ENCODE peak calls at places on chromosomes 12 and 14, in six cellular contexts. N is lung, L is heart left ventricle, D is aorta, V is foreskin fibroblast, Z is transverse colon. Y is an unnamed sample.

GRCh38 chr12:24015771-24016170 is 66.3 kb upstream of the SOX5 start:
- DNase-seq in N (no peak), L (no peak), D (no peak), V (no peak), Z (no peak), Y (no peak)

GRCh38 chr12:113241191-113242017 is 20.1 kb downstream of the TPCN1 start:
- DNase-seq in N (no peak), L (no peak), D (peak; percentile 81), V (peak; percentile 90), Z (peak; percentile 74), Y (no peak)

GRCh38 chr12:22408605-22409004 is 74.1 kb upstream of the ST8SIA1 start:
- DNase-seq in N (peak; percentile 77), L (no peak), D (no peak), V (no peak), Z (no peak), Y (no peak)

GRCh38 chr14:104520620-104521410 is 58.7 kb upstream of the C14orf180 start:
- DNase-seq in N (no peak), L (no peak), D (no peak), V (no peak), Z (no peak), Y (no peak)

GRCh38 chr12:57001448-57001906 is 4.9 kb downstream of the ZBTB39 start:
- DNase-seq in N (peak; percentile 74), L (peak; percentile 63), D (peak; percentile 82), V (peak; percentile 34), Z (peak; percentile 80), Y (peak; percentile 75)

GRCh38 chr12:125132698-125133400 is 67.6 kb downstream of the AACS start:
- DNase-seq in N (no peak), L (no peak), D (no peak), V (no peak), Z (no peak), Y (no peak)

GRCh38 chr14:93033983-93034670 is 81.6 kb downstream of the ITPK1 start:
- DNase-seq in N (no peak), L (no peak), D (no peak), V (no peak), Z (no peak), Y (no peak)

GRCh38 chr12:7667025-7667575 is 1.4 kb upstream of the APOBEC1 start:
- DNase-seq in N (no peak), L (no peak), D (no peak), V (no peak), Z (no peak), Y (no peak)

GRCh38 chr14:66476964-66477363 is 9.2 kb upstream of the CCDC196 start:
- DNase-seq in N (no peak), L (no peak), D (no peak), V (peak; percentile 68), Z (no peak), Y (no peak)

GRCh38 chr12:80441921-80442320 is 2.1 kb upstream of the PTPRQ start:
- DNase-seq in N (no peak), L (no peak), D (no peak), V (peak; percentile 39), Z (no peak), Y (no peak)

GRCh38 chr12:52119398-52120254 is 40.1 kb downstream of the SMIM41 start:
- DNase-seq in N (peak; percentile 54), L (peak; percentile 45), D (no peak), V (no peak), Z (peak; percentile 47), Y (peak; percentile 38)

GRCh38 chr12:118741196-118741595 is 240.1 kb upstream of the SRRM4 start:
- DNase-seq in N (no peak), L (no peak), D (no peak), V (no peak), Z (no peak), Y (no peak)

GRCh38 chr12:96981053-96981452 is 74.0 kb downstream of the NEDD1 start:
- DNase-seq in N (no peak), L (no peak), D (no peak), V (peak; percentile 58), Z (no peak), Y (no peak)

GRCh38 chr12:25959069-25959961 is 833 bp downstream of the RASSF8 start:
- DNase-seq in N (peak; percentile 46), L (peak; percentile 67), D (peak; percentile 89), V (peak; percentile 82), Z (peak; percentile 31), Y (no peak)

DNA sequence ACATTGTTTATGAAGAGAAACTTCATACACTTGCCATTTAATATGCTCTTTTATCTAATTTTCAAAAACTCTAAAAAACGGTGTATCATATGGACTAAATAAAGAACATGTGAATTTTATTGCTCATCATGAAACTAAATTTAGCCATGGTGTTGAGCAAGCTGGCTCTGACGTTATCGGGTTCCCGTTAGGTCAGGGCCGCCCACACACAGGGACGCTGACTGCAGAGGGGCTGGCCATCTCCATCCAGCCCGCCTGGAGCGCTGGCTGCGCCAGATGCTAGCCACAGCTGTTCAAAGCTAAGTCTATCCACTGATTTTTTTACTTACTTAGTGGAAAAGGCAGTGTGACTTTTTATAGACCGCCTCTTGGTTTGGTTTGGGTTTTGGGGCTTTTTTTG is 36.5 kb upstream of the DYNC1H1 start:
- DNase-seq in N (peak; percentile 68), L (peak; percentile 96), D (peak; percentile 95), V (peak; percentile 97), Z (peak; percentile 75), Y (no peak)
- H3K4me3 ChIP-seq in N (no peak overlapping the region), L (no peak overlapping the region), D (no peak overlapping the region), V (peak overlapping the region; percentile 33), Z (no peak overlapping the region), Y (no peak overlapping the region)

GRCh38 chr14:20622816-20623291 is 18.6 kb downstream of the OR6S1 start:
- DNase-seq in N (no peak), L (no peak), D (no peak), V (no peak), Z (no peak), Y (no peak)
- H3K4me3 ChIP-seq in N (no peak overlapping the region), L (no peak overlapping the region), D (no peak overlapping the region), V (no peak overlapping the region), Z (no peak overlapping the region), Y (no peak overlapping the region)

DNA sequence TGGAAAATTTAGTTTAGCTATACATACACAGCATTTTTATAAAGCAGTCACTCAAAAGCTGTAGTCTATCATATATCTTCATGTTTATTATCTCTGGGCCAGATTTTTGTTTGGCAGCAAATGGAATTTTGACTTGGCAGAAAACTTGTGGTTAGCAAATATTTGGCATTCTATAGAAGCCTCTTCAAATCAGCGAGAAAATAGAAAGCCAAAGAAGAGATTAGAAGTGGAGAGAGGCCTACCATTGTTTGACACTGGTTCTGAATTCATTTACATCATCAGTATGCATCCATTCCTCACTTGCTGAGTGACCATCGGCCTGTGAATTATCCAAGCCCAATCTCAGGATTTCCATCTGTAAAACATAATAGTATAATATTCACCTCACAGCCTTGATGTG is 1077.6 kb downstream of the GALC start:
- DNase-seq in N (no peak), L (no peak), D (no peak), V (no peak), Z (no peak), Y (no peak)
- H3K4me3 ChIP-seq in N (no peak overlapping the region), L (no peak overlapping the region), D (no peak overlapping the region), V (no peak overlapping the region), Z (no peak overlapping the region), Y (no peak overlapping the region)

DNA sequence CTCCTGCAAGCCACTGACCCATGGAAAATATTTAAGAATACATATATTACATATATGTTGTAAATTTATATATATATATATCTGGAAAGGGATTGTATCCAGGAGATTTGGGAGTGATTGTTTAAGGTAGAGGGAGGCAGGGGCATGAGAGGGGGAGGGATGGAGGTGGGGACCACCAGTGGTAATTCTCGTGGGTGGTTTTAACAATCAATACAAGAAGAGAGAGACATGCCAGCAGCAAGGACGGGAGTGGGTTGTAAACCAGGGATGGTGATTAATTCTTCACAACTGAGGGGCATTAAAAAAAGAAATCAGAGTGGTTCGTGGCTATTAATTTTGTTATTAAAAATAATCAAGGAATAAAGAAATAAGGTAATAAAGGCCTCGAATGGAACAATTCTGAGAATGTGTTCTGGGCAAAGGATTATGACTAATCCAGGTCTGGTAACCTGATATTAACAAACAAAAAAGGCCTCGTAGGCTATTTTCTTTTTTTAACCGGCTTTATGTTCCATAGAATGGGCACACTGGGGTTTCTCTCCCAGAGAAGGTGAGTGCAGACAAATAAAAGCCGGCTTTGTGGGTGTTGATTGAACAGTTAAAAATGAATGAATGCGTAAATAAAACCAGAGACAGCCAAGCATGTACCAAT is 8.3 kb upstream of the RTL1 start:
- DNase-seq in N (no peak), L (no peak), D (no peak), V (no peak), Z (no peak), Y (no peak)
- H3K4me3 ChIP-seq in N (no peak overlapping the region), L (no peak overlapping the region), D (no peak overlapping the region), V (no peak overlapping the region), Z (no peak overlapping the region), Y (no peak overlapping the region)

GRCh38 chr14:36646664-36647416 is 14.8 kb upstream of the PAX9 start:
- DNase-seq in N (no peak), L (no peak), D (peak; percentile 89), V (no peak), Z (no peak), Y (no peak)
- H3K4me3 ChIP-seq in N (peak overlapping the region; percentile 20), L (peak overlapping the region; percentile 27), D (no peak overlapping the region), V (no peak overlapping the region), Z (peak overlapping the region; percentile 42), Y (no peak overlapping the region)

DNA sequence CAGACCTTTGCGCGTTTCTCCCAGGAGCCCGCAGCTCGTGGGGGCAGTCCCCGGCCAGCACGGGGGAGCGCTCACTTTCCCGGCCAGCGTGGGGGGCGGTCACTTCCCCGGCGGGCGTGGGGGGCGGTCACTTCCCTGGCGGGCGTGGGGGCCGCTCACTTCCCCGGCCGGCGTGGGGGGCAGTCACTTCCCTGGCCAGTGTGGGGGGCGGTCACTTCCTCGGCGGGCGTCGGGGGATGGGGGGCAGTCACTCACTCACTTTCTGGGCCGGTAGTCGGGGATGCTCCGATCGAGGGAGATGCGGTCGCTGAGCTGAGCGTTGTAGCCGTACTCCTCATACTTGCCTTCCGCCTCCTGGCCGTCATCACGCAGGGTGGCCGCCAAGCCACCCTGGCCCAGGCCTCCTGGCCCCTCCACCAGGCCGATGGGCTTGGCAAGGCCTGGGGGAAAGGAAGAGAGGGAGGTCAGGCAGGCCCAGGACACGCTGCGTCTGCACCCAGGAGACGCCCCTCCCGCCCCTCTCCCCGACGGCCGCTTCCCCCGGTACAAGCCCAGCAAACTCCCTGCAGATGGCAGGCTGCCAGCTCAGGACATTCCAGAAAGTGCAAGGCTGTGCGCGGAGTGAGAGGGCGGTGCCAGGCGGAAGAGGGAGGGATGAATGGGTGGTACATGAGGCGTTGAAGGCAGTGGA is 43.3 kb downstream of the GALNT9 start:
- DNase-seq in N (peak; percentile 58), L (peak; percentile 54), D (peak; percentile 91), V (peak; percentile 26), Z (peak; percentile 49), Y (no peak)
- H3K4me3 ChIP-seq in N (no peak overlapping the region), L (peak overlapping the region; percentile 22), D (peak overlapping the region; percentile 8), V (no peak overlapping the region), Z (no peak overlapping the region), Y (no peak overlapping the region)

DNA sequence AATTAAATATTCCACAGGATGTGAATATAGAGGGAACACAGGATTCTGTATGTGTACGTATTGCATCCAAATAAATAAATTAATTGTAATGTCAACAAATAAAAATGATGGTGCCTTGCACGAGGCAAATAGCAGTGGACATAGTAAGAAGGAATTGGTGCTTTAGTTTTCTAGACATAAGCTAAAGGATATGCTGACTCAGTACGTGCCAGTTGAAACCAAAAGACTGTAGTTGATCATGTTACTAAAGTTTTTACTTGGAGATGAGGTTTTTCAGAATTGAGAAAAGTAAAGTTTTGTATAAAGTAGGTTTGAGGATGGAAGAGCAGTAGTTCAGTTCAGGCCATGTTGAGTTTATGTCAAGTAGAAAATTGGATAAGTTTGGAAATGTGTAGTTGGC is 807.2 kb downstream of the SLC16A7 start:
- DNase-seq in N (no peak), L (no peak), D (no peak), V (no peak), Z (no peak), Y (no peak)
- H3K4me3 ChIP-seq in N (no peak overlapping the region), L (no peak overlapping the region), D (no peak overlapping the region), V (no peak overlapping the region), Z (no peak overlapping the region), Y (no peak overlapping the region)

GRCh38 chr12:31118347-31118830 is 44.7 kb downstream of the DDX11 start:
- DNase-seq in N (no peak), L (no peak), D (peak; percentile 66), V (no peak), Z (no peak), Y (no peak)
- H3K4me3 ChIP-seq in N (no peak overlapping the region), L (peak overlapping the region; percentile 15), D (no peak overlapping the region), V (no peak overlapping the region), Z (peak overlapping the region; percentile 15), Y (no peak overlapping the region)

Y was measured in CD4-positive, CD25-positive, alpha-beta regulatory T cell.